ENCODE peak calls at places on chromosomes 1 and 21, in four cellular contexts. One of them, this sample, is unnamed.

GRCh38 chr21:43767498-43767979 is 8.6 kb downstream of the CSTB start:
- DNase-seq in spleen: no peak
- DNase-seq in BE2C: no peak
- DNase-seq in mesothelial cell of epicardium: no peak
- DNase-seq in this sample: no peak

GRCh38 chr1:55423376-55423775 is 208.2 kb upstream of the USP24 start:
- DNase-seq in BE2C: no peak
- DNase-seq in spleen: no peak
- DNase-seq in mesothelial cell of epicardium: no peak
- DNase-seq in this sample: no peak

GRCh38 chr1:221620437-221621384 is 121.2 kb downstream of the DUSP10 start:
- DNase-seq in mesothelial cell of epicardium: no peak
- DNase-seq in spleen: no peak
- DNase-seq in BE2C: peak; percentile 72
- DNase-seq in this sample: no peak

GRCh38 chr1:247857069-247857985 is at the start of gene TRIM58:
- DNase-seq in mesothelial cell of epicardium: peak; percentile 28
- DNase-seq in spleen: peak; percentile 80
- DNase-seq in BE2C: peak; percentile 61
- DNase-seq in this sample: peak; percentile 42

GRCh38 chr21:38948377-38948776 is 142.6 kb downstream of the ETS2 start:
- DNase-seq in spleen: no peak
- DNase-seq in BE2C: no peak
- DNase-seq in mesothelial cell of epicardium: no peak
- DNase-seq in this sample: no peak

GRCh38 chr1:201840055-201840454 is 11.1 kb downstream of the IPO9 start:
- DNase-seq in spleen: no peak
- DNase-seq in BE2C: no peak
- DNase-seq in mesothelial cell of epicardium: no peak
- DNase-seq in this sample: no peak

GRCh38 chr1:149995927-149996326 is 14.6 kb downstream of the OTUD7B start:
- DNase-seq in mesothelial cell of epicardium: no peak
- DNase-seq in spleen: no peak
- DNase-seq in BE2C: no peak
- DNase-seq in this sample: no peak

GRCh38 chr1:210214573-210215409 is 17.8 kb upstream of the SERTAD4 start:
- DNase-seq in spleen: no peak
- DNase-seq in BE2C: no peak
- DNase-seq in mesothelial cell of epicardium: no peak
- DNase-seq in this sample: no peak

GRCh38 chr1:93177991-93178390 is 2.2 kb downstream of the TMED5 start:
- DNase-seq in spleen: no peak
- DNase-seq in mesothelial cell of epicardium: no peak
- DNase-seq in BE2C: no peak
- DNase-seq in this sample: no peak

GRCh38 chr21:16194851-16195251 is 465.1 kb downstream of the USP25 start:
- DNase-seq in spleen: no peak
- DNase-seq in mesothelial cell of epicardium: no peak
- DNase-seq in BE2C: no peak
- DNase-seq in this sample: no peak

GRCh38 chr1:98914547-98914946 is 90.1 kb downstream of the PLPPR5 start:
- DNase-seq in spleen: no peak
- DNase-seq in BE2C: no peak
- DNase-seq in mesothelial cell of epicardium: no peak
- DNase-seq in this sample: no peak

GRCh38 chr1:14778882-14779594 is 180.6 kb downstream of the KAZN start:
- DNase-seq in spleen: no peak
- DNase-seq in mesothelial cell of epicardium: no peak
- DNase-seq in BE2C: peak; percentile 28
- DNase-seq in this sample: no peak
- TF ChIP-seq CTCF in spleen: peak; percentile 62
- TF ChIP-seq CTCF in mesothelial cell of epicardium: peak; percentile 61
- TF ChIP-seq CTCF in BE2C: peak; percentile 53
- TF ChIP-seq CTCF in this sample: peak; percentile 26

DNA sequence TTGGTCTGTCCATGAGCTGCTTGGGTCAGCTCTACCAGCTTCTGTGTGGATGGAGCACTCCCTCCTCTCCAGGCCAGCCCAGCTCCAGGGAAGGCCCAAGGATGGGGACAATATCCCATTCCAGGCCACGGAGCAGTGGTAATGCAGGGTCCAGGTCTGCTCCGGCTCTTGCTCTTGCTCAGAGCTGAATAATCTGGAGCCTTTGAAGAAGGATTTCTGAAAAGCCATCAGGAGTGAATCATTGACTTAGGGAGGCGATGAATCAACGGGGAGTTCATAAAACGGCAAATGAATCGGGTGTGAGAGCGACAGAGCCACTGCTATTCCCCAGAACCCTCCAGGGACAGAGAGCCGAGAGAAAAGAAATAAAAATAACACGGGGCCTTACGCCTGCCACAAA is 7.8 kb downstream of the POU3F1 start:
- DNase-seq in spleen: no peak
- DNase-seq in mesothelial cell of epicardium: no peak
- DNase-seq in BE2C: no peak
- DNase-seq in this sample: no peak
- TF ChIP-seq CTCF in spleen: no peak
- TF ChIP-seq CTCF in mesothelial cell of epicardium: no peak
- TF ChIP-seq CTCF in BE2C: no peak
- TF ChIP-seq CTCF in this sample: no peak

GRCh38 chr1:223683586-223684487 is 18.3 kb upstream of the CAPN8 start:
- DNase-seq in BE2C: peak; percentile 76
- DNase-seq in mesothelial cell of epicardium: peak; percentile 55
- DNase-seq in spleen: no peak
- DNase-seq in this sample: peak; percentile 20
- TF ChIP-seq CTCF in BE2C: peak; percentile 88
- TF ChIP-seq CTCF in mesothelial cell of epicardium: peak; percentile 70
- TF ChIP-seq CTCF in spleen: peak; percentile 59
- TF ChIP-seq CTCF in this sample: no peak

DNA sequence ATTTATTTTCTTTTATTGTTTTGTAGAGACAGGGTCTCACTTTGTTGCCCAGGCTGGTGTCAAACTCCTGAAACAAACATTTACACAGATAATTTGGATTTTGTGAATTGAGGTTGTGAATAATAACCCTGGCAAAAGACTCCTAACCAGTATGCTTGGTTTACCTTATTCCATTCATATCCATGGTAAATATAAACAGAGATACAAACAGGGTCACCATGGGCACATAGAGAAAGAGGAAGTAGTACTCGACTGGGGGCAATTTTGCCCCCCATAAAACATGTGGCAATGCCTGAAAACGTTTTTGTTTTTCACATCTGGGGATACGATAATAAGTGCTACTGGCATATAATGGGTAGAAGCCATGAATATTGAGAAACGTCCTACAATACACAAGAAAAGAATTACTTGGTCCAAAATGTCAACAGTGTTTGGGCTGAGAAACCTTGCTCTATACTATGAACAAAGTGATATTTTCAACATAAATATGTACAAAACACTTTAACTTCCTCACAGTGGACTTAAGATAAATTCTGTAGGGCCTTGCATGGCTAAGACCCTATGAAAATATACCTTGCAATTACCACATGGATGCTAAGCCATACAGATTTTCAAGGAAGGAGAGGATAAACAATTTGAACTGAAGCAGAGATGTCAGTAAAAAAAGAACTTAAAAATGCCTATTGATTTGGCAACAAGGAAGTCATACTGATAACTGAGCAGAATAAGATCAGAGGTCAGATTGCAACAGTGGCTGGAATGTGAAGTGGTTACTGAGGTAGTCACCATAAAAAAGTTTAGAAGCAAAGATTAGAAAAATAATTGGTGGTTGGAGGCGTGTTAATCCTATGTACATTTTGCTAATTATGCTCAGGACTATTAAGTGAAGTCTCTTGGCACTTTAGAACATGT is 27.4 kb upstream of the ASPM start:
- DNase-seq in spleen: no peak
- DNase-seq in mesothelial cell of epicardium: no peak
- DNase-seq in BE2C: no peak
- DNase-seq in this sample: no peak
- TF ChIP-seq CTCF in spleen: no peak
- TF ChIP-seq CTCF in mesothelial cell of epicardium: no peak
- TF ChIP-seq CTCF in BE2C: no peak
- TF ChIP-seq CTCF in this sample: no peak

GRCh38 chr1:207217778-207218511 is 103.5 kb upstream of the CD55 start:
- DNase-seq in spleen: no peak
- DNase-seq in mesothelial cell of epicardium: no peak
- DNase-seq in BE2C: no peak
- DNase-seq in this sample: no peak

GRCh38 chr1:207223162-207223561 is 98.3 kb upstream of the CD55 start:
- DNase-seq in BE2C: no peak
- DNase-seq in mesothelial cell of epicardium: no peak
- DNase-seq in spleen: no peak
- DNase-seq in this sample: no peak

GRCh38 chr1:207221934-207222351 is 99.5 kb upstream of the CD55 start:
- DNase-seq in spleen: no peak
- DNase-seq in BE2C: no peak
- DNase-seq in mesothelial cell of epicardium: no peak
- DNase-seq in this sample: no peak

GRCh38 chr1:207218512-207219352 is 102.7 kb upstream of the CD55 start:
- DNase-seq in mesothelial cell of epicardium: no peak
- DNase-seq in BE2C: no peak
- DNase-seq in spleen: no peak
- DNase-seq in this sample: no peak

GRCh38 chr1:207219979-207220889 is 101.2 kb upstream of the CD55 start:
- DNase-seq in BE2C: no peak
- DNase-seq in spleen: no peak
- DNase-seq in mesothelial cell of epicardium: no peak
- DNase-seq in this sample: no peak
- TF ChIP-seq CTCF in BE2C: no peak
- TF ChIP-seq CTCF in spleen: no peak
- TF ChIP-seq CTCF in mesothelial cell of epicardium: no peak
- TF ChIP-seq CTCF in this sample: no peak

GRCh38 chr1:16289959-16290358 is 53.0 kb upstream of the CPLANE2 start:
- DNase-seq in mesothelial cell of epicardium: no peak
- DNase-seq in BE2C: no peak
- DNase-seq in spleen: no peak
- DNase-seq in this sample: no peak
- TF ChIP-seq CTCF in mesothelial cell of epicardium: no peak
- TF ChIP-seq CTCF in BE2C: no peak
- TF ChIP-seq CTCF in spleen: no peak
- TF ChIP-seq CTCF in this sample: no peak

DNA sequence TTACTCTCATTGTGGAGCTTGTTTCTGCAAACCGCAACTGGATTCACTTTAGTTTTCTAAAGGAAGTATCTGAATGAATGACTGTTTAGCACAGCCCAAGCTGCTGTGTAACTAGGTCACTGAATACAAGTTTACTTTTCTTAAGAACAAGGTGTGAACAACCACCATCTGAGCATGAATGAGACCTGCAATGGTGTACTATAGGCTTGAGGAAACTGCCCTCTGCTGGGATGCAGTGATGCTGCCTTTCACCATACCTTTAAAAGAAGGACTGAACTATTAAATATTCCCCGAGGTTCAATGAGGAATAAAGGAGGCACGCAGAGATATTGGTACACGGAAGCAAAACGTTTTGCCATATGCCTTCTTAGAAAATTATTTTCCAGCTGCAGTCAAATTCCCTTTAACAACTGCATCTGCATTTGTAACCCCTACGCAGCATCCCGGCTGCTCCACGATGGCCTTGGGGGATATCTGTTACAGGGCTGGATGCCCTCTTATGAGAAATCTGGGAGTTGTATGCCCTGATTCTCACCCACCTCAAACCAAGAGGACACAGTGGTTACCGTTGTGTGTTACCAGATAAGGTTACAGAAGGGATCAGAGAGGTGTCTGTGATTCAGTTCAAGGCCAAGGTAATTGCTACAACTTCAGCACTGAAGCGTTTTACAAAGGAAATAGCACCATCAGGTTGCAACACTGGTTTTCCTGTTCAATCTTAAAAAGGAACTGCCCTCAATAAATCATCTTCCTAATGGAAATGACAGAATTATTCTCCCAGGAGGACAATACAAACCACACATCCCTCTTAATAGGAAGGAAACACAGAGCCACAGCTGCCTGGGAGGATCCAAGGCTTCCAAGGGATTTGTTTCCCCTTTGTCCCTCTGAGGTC is 470.5 kb downstream of the LTN1 start:
- DNase-seq in spleen: no peak
- DNase-seq in mesothelial cell of epicardium: no peak
- DNase-seq in BE2C: peak; percentile 67
- DNase-seq in this sample: no peak
- TF ChIP-seq CTCF in spleen: no peak
- TF ChIP-seq CTCF in mesothelial cell of epicardium: no peak
- TF ChIP-seq CTCF in BE2C: peak; percentile 82
- TF ChIP-seq CTCF in this sample: no peak

DNA sequence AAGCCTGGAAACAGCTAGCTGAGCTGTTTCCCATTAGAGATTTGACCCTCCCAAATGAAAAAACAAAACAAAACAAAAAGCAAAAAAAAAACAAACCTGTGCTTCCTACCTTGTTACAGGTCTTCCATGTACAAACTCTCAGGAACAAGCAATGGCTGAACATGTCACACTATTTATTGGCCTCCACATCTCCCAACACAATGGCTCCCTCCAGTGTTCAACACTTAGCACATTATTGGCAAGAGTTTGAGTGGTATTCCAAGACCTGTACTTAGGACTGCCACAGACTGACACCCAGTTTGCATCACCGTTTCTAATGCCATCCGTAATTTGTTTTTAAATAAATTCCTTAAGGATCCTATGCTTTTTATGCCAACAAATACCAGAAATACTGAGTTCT is 195.0 kb upstream of the OLFM3 start:
- DNase-seq in spleen: no peak
- DNase-seq in mesothelial cell of epicardium: no peak
- DNase-seq in BE2C: peak; percentile 59
- DNase-seq in this sample: no peak
- TF ChIP-seq CTCF in spleen: no peak
- TF ChIP-seq CTCF in mesothelial cell of epicardium: peak; percentile 40
- TF ChIP-seq CTCF in BE2C: peak; percentile 90
- TF ChIP-seq CTCF in this sample: no peak